ENCODE peak calls at places on chromosomes 1 and 21, in six cellular contexts. V is K562, X is gastrocnemius medialis, W is suprapubic skin, I is lower leg skin, T is transverse colon. C is an unnamed sample.

GRCh38 chr1:43438006-43438405 is 15.7 kb downstream of the HYI start:
- DNase-seq in V (no peak), W (peak; percentile 40), X (no peak), T (peak; percentile 5), I (peak; percentile 54), C (no peak)

GRCh38 chr1:221397606-221398005 is 344.3 kb downstream of the DUSP10 start:
- DNase-seq in V (no peak), W (no peak), I (no peak), X (no peak), T (no peak), C (no peak)

GRCh38 chr1:29793101-29793546 is 556.8 kb downstream of the PTPRU start:
- DNase-seq in X (peak; percentile 65), V (peak; percentile 69), T (peak; percentile 80), W (peak; percentile 86), I (peak; percentile 95), C (peak; percentile 11)

GRCh38 chr1:65773391-65773790 is 19.3 kb upstream of the PDE4B start:
- DNase-seq in X (no peak), V (no peak), W (no peak), I (no peak), T (no peak), C (no peak)

GRCh38 chr1:94648225-94649007 is 106.9 kb upstream of the F3 start:
- DNase-seq in X (peak; percentile 76), V (peak; percentile 21), W (peak; percentile 84), T (peak; percentile 56), I (peak; percentile 95), C (no peak)

GRCh38 chr1:59814180-59814900 is 409 bp upstream of the HOOK1 start:
- DNase-seq in V (no peak), X (peak; percentile 19), W (peak; percentile 79), I (peak; percentile 93), T (peak; percentile 94), C (peak; percentile 68)

GRCh38 chr1:90724926-90725325 is 7.8 kb upstream of the BARHL2 start:
- DNase-seq in I (no peak), W (no peak), V (no peak), X (no peak), T (no peak), C (no peak)

GRCh38 chr1:149886396-149887195 is 12.8 kb upstream of the BOLA1 start:
- DNase-seq in I (peak; percentile 96), X (peak; percentile 95), V (peak; percentile 83), T (peak; percentile 88), W (peak; percentile 90), C (peak; percentile 79)

GRCh38 chr1:169360415-169360814 is 7.2 kb downstream of the NME7 start:
- DNase-seq in V (no peak), W (no peak), X (no peak), T (no peak), I (no peak), C (no peak)

GRCh38 chr1:55428944-55429931 is 214.1 kb upstream of the USP24 start:
- DNase-seq in X (peak; percentile 17), T (peak; percentile 11), I (no peak), W (no peak), V (no peak), C (no peak)

GRCh38 chr1:108050134-108050533 is 85.2 kb upstream of the VAV3 start:
- DNase-seq in V (no peak), W (no peak), X (peak; percentile 28), I (no peak), T (no peak), C (no peak)

GRCh38 chr1:248404024-248404423 is 1.2 kb downstream of the OR2T1 start:
- DNase-seq in V (peak; percentile 86), W (no peak), T (no peak), X (no peak), I (no peak), C (peak; percentile 83)

GRCh38 chr1:112721966-112722524 is 6.9 kb upstream of the PPM1J start:
- DNase-seq in W (peak; percentile 50), X (no peak), I (no peak), T (no peak), V (no peak), C (no peak)

GRCh38 chr1:68725353-68725752 is 228.5 kb upstream of the DEPDC1 start:
- DNase-seq in I (no peak), X (no peak), T (peak; percentile 7), V (no peak), W (no peak), C (no peak)

GRCh38 chr1:208007319-208007937 is 96.5 kb upstream of the CD34 start:
- DNase-seq in I (no peak), X (no peak), T (no peak), W (no peak), V (no peak), C (no peak)

GRCh38 chr21:42002421-42002958 is 7.7 kb downstream of the ZBTB21 start:
- DNase-seq in X (no peak), W (no peak), I (no peak), V (no peak), T (no peak), C (no peak)

GRCh38 chr1:2554621-2555387 is 1.4 kb upstream of the TNFRSF14 start:
- DNase-seq in T (peak; percentile 49), X (no peak), I (no peak), W (no peak), V (peak; percentile 57), C (no peak)

GRCh38 chr1:5365751-5366150 is 626.5 kb downstream of the NPHP4 start:
- DNase-seq in X (no peak), T (no peak), V (no peak), W (no peak), I (peak; percentile 75), C (no peak)

GRCh38 chr1:119968068-119968492 is 71.8 kb upstream of the ADAM30 start:
- DNase-seq in W (no peak), T (peak; percentile 80), I (peak; percentile 91), X (peak; percentile 57), V (peak; percentile 75), C (no peak)

GRCh38 chr1:147162093-147162492 is 10.2 kb downstream of the PRKAB2 start:
- DNase-seq in W (no peak), V (no peak), T (no peak), X (no peak), I (no peak), C (no peak)

GRCh38 chr21:25863031-25863430 is 128.3 kb downstream of the GABPA start:
- DNase-seq in I (no peak), X (no peak), W (no peak), T (no peak), V (no peak), C (no peak)

GRCh38 chr21:25867041-25867440 is 132.3 kb downstream of the GABPA start:
- DNase-seq in I (no peak), X (no peak), T (no peak), V (no peak), W (no peak), C (no peak)

GRCh38 chr21:25862112-25862511 is 127.3 kb downstream of the GABPA start:
- DNase-seq in X (no peak), V (no peak), T (peak; percentile 71), W (no peak), I (no peak), C (no peak)

GRCh38 chr21:25862596-25862995 is 127.8 kb downstream of the GABPA start:
- DNase-seq in W (no peak), I (no peak), V (peak; percentile 52), T (no peak), X (no peak), C (no peak)

GRCh38 chr21:25863747-25864146 is 129.0 kb downstream of the GABPA start:
- DNase-seq in T (no peak), I (no peak), W (no peak), X (no peak), V (no peak), C (no peak)
- TF ChIP-seq POLR2A in T (no peak), I (no peak), W (no peak), X (no peak), V (no peak), C (no peak)

GRCh38 chr1:118944133-118944532 is 44.0 kb downstream of the TBX15 start:
- DNase-seq in W (no peak), I (no peak), T (no peak), X (no peak), V (no peak), C (no peak)

GRCh38 chr1:118947790-118948189 is 40.4 kb downstream of the TBX15 start:
- DNase-seq in T (no peak), I (no peak), W (no peak), V (no peak), X (no peak), C (no peak)

GRCh38 chr1:118944546-118944945 is 43.6 kb downstream of the TBX15 start:
- DNase-seq in W (no peak), X (peak; percentile 93), V (no peak), I (no peak), T (no peak), C (no peak)

GRCh38 chr1:118947003-118947765 is 41.0 kb downstream of the TBX15 start:
- DNase-seq in X (peak; percentile 89), W (no peak), T (no peak), V (no peak), I (no peak), C (no peak)

GRCh38 chr1:118945460-118945859 is 42.7 kb downstream of the TBX15 start:
- DNase-seq in V (no peak), X (no peak), I (no peak), W (no peak), T (no peak), C (no peak)
- TF ChIP-seq CTCF in V (no peak), X (no peak), I (no peak), W (no peak), T (no peak), C (no peak)

GRCh38 chr1:235671992-235672391 is 22.4 kb upstream of the GNG4 start:
- DNase-seq in I (no peak), W (no peak), T (no peak), V (no peak), X (no peak), C (no peak)
- H3K4me3 ChIP-seq in I (no peak overlapping the region), W (no peak overlapping the region), T (no peak overlapping the region), V (no peak overlapping the region), X (no peak overlapping the region), C (no peak overlapping the region)

GRCh38 chr1:24163999-24164398 is 21.1 kb upstream of the IL22RA1 start:
- DNase-seq in X (no peak), T (no peak), V (no peak), I (no peak), W (no peak), C (no peak)
- TF ChIP-seq POLR2A in X (no peak), T (no peak), V (no peak), I (no peak), W (no peak), C (no peak)

GRCh38 chr21:31557421-31557955 is 102.0 kb upstream of the SOD1 start:
- DNase-seq in I (no peak), V (no peak), T (no peak), X (no peak), W (no peak), C (no peak)
- TF ChIP-seq CTCF in I (no peak), V (no peak), T (no peak), X (no peak), W (no peak), C (no peak)

GRCh38 chr1:111402083-111402482 is 25.5 kb downstream of the OVGP1 start:
- DNase-seq in T (no peak), W (no peak), X (no peak), V (no peak), I (no peak), C (no peak)

GRCh38 chr1:111404588-111404987 is 22.9 kb downstream of the OVGP1 start:
- DNase-seq in V (no peak), X (no peak), W (no peak), T (no peak), I (no peak), C (no peak)

GRCh38 chr1:111407297-111407696 is 20.2 kb downstream of the OVGP1 start:
- DNase-seq in W (no peak), V (no peak), X (no peak), I (no peak), T (no peak), C (no peak)

GRCh38 chr1:111406325-111406768 is 21.2 kb downstream of the OVGP1 start:
- DNase-seq in V (no peak), W (no peak), I (no peak), T (peak; percentile 26), X (no peak), C (no peak)
- H3K4me3 ChIP-seq in V (no peak overlapping the region), W (no peak overlapping the region), I (no peak overlapping the region), T (no peak overlapping the region), X (no peak overlapping the region), C (no peak overlapping the region)